ENCODE peak calls at places on chromosomes 12 and 14, in four cellular contexts. P, E, I and L are unnamed samples.

GRCh38 chr12:45989277-45989856 is 1.0 kb downstream of the SCAF11 start:
- DNase-seq in P (no peak), I (no peak), E (no peak), L (no peak)

GRCh38 chr14:50362791-50363733 is 33.6 kb downstream of the CDKL1 start:
- DNase-seq in I (no peak), E (no peak), P (no peak), L (peak; percentile 31)

GRCh38 chr12:133192847-133193246 is 11.6 kb downstream of the ZNF268 start:
- DNase-seq in E (no peak), I (no peak), P (no peak), L (no peak)

GRCh38 chr12:76341436-76342030 is 6.7 kb downstream of the BBS10 start:
- DNase-seq in P (no peak), E (no peak), I (no peak), L (no peak)

GRCh38 chr12:84842406-84843013 is 70.1 kb downstream of the SLC6A15 start:
- DNase-seq in E (no peak), P (no peak), I (no peak), L (peak; percentile 41)

GRCh38 chr12:80857311-80857710 is 80.4 kb downstream of the LIN7A start:
- DNase-seq in E (no peak), P (no peak), I (no peak), L (no peak)

GRCh38 chr12:62659457-62660295 is 193.1 kb downstream of the MON2 start:
- DNase-seq in I (no peak), E (no peak), P (no peak), L (no peak)

GRCh38 chr14:59283380-59283779 is 94.9 kb downstream of the DAAM1 start:
- DNase-seq in I (no peak), P (no peak), E (no peak), L (no peak)

GRCh38 chr12:117236456-117237001 is 46.3 kb upstream of the FBXO21 start:
- DNase-seq in I (peak; percentile 78), P (peak; percentile 69), E (peak; percentile 95), L (peak; percentile 64)

GRCh38 chr14:68278568-68279436 is 459.2 kb downstream of the RAD51B start:
- DNase-seq in P (no peak), I (no peak), E (peak; percentile 47), L (peak; percentile 28)

GRCh38 chr14:24843494-24843893 is 206.5 kb downstream of the STXBP6 start:
- DNase-seq in P (no peak), I (no peak), E (no peak), L (no peak)

GRCh38 chr12:28604240-28604639 is 414.0 kb downstream of the CCDC91 start:
- DNase-seq in E (no peak), I (no peak), P (no peak), L (no peak)

DNA sequence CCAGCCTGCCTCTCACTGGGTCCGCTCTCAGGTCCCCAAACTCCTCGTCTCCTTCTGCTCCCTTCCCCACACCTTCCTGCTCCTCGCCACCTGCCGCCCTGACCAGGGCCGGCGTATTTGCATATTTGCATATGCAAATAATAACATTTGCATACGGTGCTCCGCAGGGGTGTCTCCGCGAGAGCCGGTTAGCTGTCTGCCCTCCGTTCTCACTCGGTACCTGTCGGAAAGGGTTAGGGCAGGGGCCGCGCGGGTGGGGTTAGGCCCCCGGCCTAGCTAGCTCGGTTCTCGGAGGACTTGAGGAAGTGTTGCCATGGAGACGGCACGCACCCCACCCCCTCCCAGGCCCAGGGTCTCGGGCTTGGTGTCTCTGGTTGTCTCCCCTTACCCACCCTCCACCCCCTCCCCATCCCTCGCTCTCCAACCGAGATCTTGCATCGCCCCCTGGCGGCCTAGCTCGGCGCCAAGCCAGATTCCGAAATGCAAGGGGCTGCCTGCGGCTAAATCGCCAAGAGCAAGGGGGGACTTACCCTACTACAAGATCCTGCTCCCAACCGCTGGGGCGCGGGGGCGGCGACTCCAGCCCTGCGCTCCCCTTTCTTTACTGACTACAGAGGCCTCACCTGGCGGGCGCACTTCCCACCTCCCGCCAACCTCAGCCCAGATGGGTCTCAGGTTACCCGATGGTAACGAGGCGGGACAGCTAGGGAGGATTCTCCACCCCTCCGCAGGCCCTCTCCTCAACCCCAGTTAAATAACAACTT is 8.1 kb downstream of the STAC3 start:
- DNase-seq in P (peak; percentile 49), E (no peak), I (peak; percentile 72), L (peak; percentile 67)
- TF ChIP-seq POLR2A in P (no peak), E (no peak), I (no peak), L (no peak)

DNA sequence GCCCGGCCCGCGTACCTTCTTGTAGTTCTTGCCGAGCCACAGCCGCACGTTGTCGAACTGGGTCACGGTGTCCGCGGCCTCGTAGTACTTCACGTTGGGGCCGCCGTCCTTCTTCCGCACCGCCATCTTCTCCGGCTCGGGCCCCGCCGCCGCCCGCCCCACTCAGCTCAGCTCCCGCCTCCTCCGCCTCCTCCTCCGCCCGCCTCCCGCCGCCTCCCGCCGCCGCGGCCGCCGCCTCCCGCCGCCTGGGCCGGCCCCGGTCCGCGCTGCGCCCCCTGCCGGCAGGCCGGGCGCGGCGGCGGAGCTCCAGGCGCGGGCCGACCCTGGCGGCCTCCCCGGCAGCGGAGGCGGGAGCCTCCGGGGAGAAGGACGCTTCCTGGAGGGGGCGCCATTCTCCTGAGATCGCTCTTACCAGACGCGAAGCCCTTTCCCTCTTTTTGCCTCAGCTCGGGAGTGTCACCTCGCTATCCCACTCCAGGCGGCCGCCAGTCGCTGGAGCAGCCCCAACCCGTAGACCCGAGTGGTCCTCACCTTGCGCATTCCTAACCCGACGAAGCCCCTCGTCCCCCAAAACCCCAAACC is at the start of gene SMARCC2:
- DNase-seq in P (peak; percentile 87), I (peak; percentile 94), E (peak; percentile 96), L (peak; percentile 96)
- TF ChIP-seq POLR2A in P (no peak), I (peak; percentile 56), E (no peak), L (no peak)

GRCh38 chr12:55723516-55724225 is 3.5 kb downstream of the RDH5 start:
- DNase-seq in P (no peak), I (peak; percentile 23), E (no peak), L (no peak)
- TF ChIP-seq POLR2A in P (no peak), I (no peak), E (no peak), L (no peak)

DNA sequence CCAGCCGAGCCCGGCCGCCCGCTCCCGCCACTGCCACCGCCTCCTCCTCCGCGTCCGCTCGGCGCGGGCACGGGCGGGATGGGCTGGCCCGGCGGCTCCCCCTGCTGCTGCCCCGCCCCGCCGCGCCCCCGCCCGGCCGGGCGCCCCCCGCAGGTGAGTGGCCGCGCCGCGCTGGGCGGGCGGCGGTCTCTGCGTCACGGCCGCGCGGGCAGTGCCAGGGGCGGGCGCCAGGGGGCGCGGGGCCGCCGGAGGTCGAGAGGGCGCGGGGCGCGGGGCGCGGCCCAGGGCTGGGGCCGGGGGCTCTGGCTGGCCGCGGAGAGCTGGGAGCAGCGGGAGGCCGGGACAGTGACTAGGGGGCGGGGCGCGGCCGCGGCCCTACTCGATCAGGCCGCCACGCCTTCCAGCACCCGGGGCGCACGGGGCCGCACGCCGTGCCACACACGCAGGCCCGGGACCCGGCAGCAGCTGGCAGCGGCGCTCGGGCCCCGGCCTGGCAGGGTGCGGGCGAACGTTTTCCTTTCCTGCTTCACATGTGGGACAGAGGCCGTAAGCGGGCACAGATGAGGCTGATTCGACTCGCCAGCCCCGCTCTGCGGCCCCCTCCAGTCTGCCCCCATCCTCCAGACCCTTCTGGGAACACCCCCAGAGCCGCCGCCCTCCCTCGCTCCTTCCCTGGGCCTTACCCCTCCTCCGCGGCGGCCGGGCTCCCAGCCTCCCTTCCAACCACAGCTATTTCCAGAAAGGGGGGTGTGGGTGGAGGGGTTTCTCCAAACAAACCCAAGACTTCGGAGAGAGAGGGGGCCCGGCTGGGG is 2.4 kb upstream of the TNS2 start:
- DNase-seq in I (peak; percentile 83), P (peak; percentile 84), E (peak; percentile 96), L (peak; percentile 78)
- TF ChIP-seq POLR2A in I (peak; percentile 31), P (peak; percentile 59), E (peak; percentile 75), L (no peak)

DNA sequence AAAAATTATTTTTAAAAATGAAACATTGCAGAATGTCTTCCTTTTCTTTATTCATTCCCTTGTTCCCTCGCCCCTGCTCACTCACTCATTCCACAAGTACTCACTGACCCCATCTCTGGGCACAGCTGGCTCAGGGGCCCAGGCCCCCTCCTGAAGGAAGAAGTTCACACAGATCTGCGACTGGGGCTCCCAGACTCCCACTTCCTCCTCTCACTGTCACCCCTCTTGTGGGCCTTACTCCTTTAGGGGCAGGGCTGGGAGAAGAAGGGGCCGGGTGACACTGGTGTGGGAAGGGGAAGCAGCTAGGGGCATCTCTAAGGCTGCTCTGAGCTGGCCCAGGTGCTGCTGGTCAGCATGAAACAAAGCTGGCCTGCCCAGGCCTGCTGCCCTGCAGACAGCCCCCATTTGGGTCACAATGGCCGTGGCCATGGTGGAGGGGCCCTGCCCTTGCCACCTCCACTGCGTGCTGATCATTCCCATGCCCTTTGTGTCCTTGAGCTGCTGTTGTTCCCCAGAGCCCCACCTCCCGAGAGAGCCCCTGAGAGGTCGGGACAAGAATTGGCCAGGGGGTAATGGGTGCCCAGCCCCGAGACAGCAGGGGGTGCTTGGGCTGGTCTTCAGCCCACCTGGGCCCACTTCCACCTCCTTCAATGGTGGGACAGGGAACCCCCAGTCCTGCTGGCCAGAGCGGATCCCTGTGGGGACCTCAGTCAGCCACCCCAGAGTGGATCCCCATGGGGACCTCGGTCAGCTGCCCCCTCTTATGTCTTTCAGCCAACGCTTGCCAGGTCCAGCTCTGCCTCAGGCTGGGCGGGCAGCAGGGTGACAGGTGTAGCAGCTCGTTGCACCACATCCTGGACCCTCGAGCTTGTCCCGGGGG is 212.4 kb upstream of the C14orf180 start:
- DNase-seq in I (no peak), E (no peak), P (no peak), L (no peak)
- TF ChIP-seq POLR2A in I (no peak), E (no peak), P (no peak), L (no peak)

DNA sequence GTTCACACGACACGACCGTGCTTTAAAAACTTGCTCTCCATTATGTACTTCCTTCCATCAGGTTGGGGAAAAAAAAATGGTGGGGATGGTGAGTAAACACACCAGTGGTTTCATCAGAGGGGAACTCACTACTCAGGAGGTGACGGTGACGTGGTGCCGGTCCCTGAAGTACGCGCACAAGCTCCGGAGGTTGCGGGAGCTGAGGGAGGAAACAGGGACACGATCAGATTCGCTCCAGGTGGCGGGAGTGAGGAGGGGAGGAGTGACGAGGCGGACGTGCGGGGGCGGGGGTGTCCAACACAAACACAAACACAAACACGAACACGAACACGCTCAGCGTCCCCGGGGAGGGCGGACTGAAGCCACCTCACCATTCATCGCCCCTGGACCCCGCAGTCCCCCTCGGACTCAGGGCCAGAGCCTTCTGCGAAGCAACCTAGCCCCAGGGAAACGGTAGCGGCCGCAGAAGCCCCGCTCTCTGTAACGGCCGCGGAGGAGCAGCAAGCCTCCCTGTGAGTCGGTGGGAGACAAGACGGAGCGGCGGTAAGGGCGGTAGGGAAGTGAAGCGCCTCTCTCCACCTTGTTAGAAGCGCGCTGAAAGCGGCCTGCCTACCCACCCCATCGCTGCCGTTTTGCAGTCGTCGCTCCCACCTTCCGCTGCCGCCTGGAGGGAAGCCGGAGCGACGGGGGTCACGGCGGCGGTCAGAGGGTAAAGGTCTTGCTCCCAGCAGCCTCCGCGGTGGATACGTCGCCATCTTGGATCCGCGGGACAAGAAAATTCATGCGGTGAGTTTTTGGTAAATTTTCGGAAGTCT is at the start of gene CNOT2:
- DNase-seq in P (peak; percentile 92), I (peak; percentile 92), E (peak; percentile 97), L (peak; percentile 94)
- TF ChIP-seq POLR2A in P (no peak), I (peak; percentile 72), E (no peak), L (peak; percentile 84)